ENCODE peak calls at places on chromosome 6, in seven cellular contexts. D is D721Med, J is A549, U is keratinocyte, C is WTC11, A is pancreas, K is B cell. G is an unnamed sample.

GRCh38 chr6:139917943-139918342 is 543.5 kb upstream of the CITED2 start:
- DNase-seq in K (no peak), A (no peak), U (no peak), C (no peak), D (no peak), J (no peak), G (no peak)

GRCh38 chr6:35719830-35720733 is 16.8 kb upstream of the ARMC12 start:
- DNase-seq in K (peak), J (no peak), A (no peak), D (no peak), U (no peak), C (peak), G (peak)

GRCh38 chr6:153059757-153060156 is 57.2 kb upstream of the MTRF1L start:
- DNase-seq in J (peak), U (no peak), D (no peak), C (no peak), K (no peak), A (no peak), G (no peak)

GRCh38 chr6:48419992-48420391 is 309.0 kb upstream of the PTCHD4 start:
- DNase-seq in A (no peak), U (no peak), K (no peak), C (no peak), J (no peak), D (no peak), G (no peak)

GRCh38 chr6:32664827-32665362 is 1.6 kb downstream of the HLA-DQB1 start:
- DNase-seq in K (peak), C (no peak), D (no peak), A (no peak), J (no peak), U (no peak), G (no peak)

GRCh38 chr6:113015249-113015648 is 668.1 kb downstream of the RFPL4B start:
- DNase-seq in C (no peak), J (no peak), U (no peak), K (no peak), A (no peak), D (no peak), G (no peak)

GRCh38 chr6:32057966-32058365 is 19.8 kb downstream of the CYP21A2 start:
- DNase-seq in D (no peak), C (no peak), J (no peak), A (no peak), U (no peak), K (no peak), G (no peak)

GRCh38 chr6:110414669-110415296 is 592 bp downstream of the DDO start:
- DNase-seq in A (no peak), U (no peak), K (no peak), D (no peak), C (no peak), J (no peak), G (no peak)

GRCh38 chr6:33170176-33171095 is 21.8 kb downstream of the COL11A2 start:
- DNase-seq in A (no peak), C (no peak), J (no peak), U (no peak), D (no peak), K (peak), G (peak)

GRCh38 chr6:1636971-1637871 is 27.5 kb downstream of the FOXC1 start:
- DNase-seq in J (peak), U (peak), A (no peak), D (no peak), C (no peak), K (no peak), G (no peak)

GRCh38 chr6:4928426-4928825 is 75.4 kb downstream of the RPP40 start:
- DNase-seq in K (no peak), C (no peak), J (no peak), U (no peak), A (no peak), D (no peak), G (no peak)

GRCh38 chr6:66725670-66726069 is 1018.6 kb upstream of the EYS start:
- DNase-seq in A (no peak), U (no peak), K (no peak), C (no peak), J (no peak), D (no peak), G (no peak)

GRCh38 chr6:66865771-66866170 is 1158.7 kb upstream of the EYS start:
- DNase-seq in K (no peak), A (no peak), D (no peak), J (no peak), U (no peak), C (no peak), G (no peak)

GRCh38 chr6:166573456-166574216 is 12.8 kb downstream of the RAMACL start:
- DNase-seq in U (no peak), A (no peak), J (no peak), C (no peak), K (no peak), D (no peak), G (no peak)

GRCh38 chr6:31954511-31954910 is 4.3 kb downstream of the NELFE start:
- DNase-seq in A (no peak), U (no peak), C (no peak), J (no peak), D (no peak), K (no peak), G (no peak)

GRCh38 chr6:9250852-9251251 is 815.5 kb upstream of the SLC35B3 start:
- DNase-seq in C (peak), A (peak), K (no peak), D (no peak), J (peak), U (peak), G (no peak)

GRCh38 chr6:84776392-84776791 is 12.0 kb upstream of the TBX18 start:
- DNase-seq in C (no peak), J (no peak), D (no peak), A (no peak), U (no peak), K (no peak), G (no peak)

GRCh38 chr6:14734052-14734415 is 511.8 kb upstream of the JARID2 start:
- DNase-seq in C (no peak), K (no peak), J (no peak), A (no peak), D (no peak), U (no peak), G (peak)

GRCh38 chr6:1250489-1251197 is 61.3 kb upstream of the FOXQ1 start:
- DNase-seq in D (no peak), A (no peak), K (no peak), U (no peak), J (no peak), C (no peak), G (peak)

GRCh38 chr6:2766767-2767314 is 1.6 kb downstream of the WRNIP1 start:
- DNase-seq in J (no peak), U (no peak), C (no peak), A (no peak), K (no peak), D (no peak), G (no peak)

GRCh38 chr6:108419474-108419873 is 124.6 kb downstream of the AFG1L start:
- DNase-seq in J (no peak), A (no peak), K (no peak), D (no peak), C (no peak), U (no peak), G (no peak)

GRCh38 chr6:108452725-108453195 is 108.0 kb upstream of the FOXO3 start:
- DNase-seq in C (no peak), K (no peak), D (no peak), U (no peak), A (no peak), J (no peak), G (no peak)

GRCh38 chr6:158756126-158756525 is 63.0 kb downstream of the EZR start:
- DNase-seq in J (no peak), D (no peak), U (no peak), K (no peak), A (no peak), C (no peak), G (peak)

GRCh38 chr6:126539022-126539421 is 199.1 kb downstream of the CENPW start:
- DNase-seq in C (no peak), D (no peak), A (no peak), K (no peak), J (peak), U (peak), G (no peak)

GRCh38 chr6:99591673-99592364 is 14.8 kb upstream of the PRDM13 start:
- DNase-seq in D (no peak), A (no peak), K (no peak), J (no peak), U (no peak), C (no peak), G (no peak)

GRCh38 chr6:89530982-89531381 is 98.0 kb downstream of the ANKRD6 start:
- DNase-seq in A (no peak), U (no peak), K (no peak), C (no peak), J (no peak), D (no peak), G (no peak)

GRCh38 chr6:4647414-4648365 is 128.5 kb upstream of the CDYL start:
- DNase-seq in D (no peak), C (peak), A (peak), U (no peak), J (peak), K (no peak), G (peak)

GRCh38 chr6:145539831-145540230 is 195.5 kb downstream of the EPM2A start:
- DNase-seq in J (no peak), C (no peak), A (no peak), K (no peak), D (no peak), U (no peak), G (no peak)
- TF ChIP-seq CTCF in J (no peak), C (no peak), A (no peak), K (no peak), D (no peak), U (no peak), G (no peak)

GRCh38 chr6:150600302-150601017 is 775 bp downstream of the PLEKHG1 start:
- DNase-seq in J (peak), U (peak), D (peak), C (peak), A (peak), K (peak), G (peak)
- TF ChIP-seq CTCF in J (no peak), U (peak), D (no peak), C (peak), A (no peak), K (peak), G (no peak)

GRCh38 chr6:26538572-26538902 is 371 bp downstream of the HMGN4 start:
- DNase-seq in A (no peak), J (no peak), D (no peak), U (no peak), K (no peak), C (no peak), G (no peak)

GRCh38 chr6:26545617-26546016 is 7.5 kb downstream of the HMGN4 start:
- DNase-seq in A (no peak), D (no peak), C (no peak), U (no peak), K (no peak), J (no peak), G (no peak)

GRCh38 chr6:26544473-26544872 is 6.3 kb downstream of the HMGN4 start:
- DNase-seq in U (no peak), D (no peak), A (no peak), C (no peak), K (no peak), J (no peak), G (no peak)

GRCh38 chr6:26538936-26539615 is 910 bp downstream of the HMGN4 start:
- DNase-seq in U (no peak), J (peak), A (no peak), C (no peak), D (no peak), K (no peak), G (no peak)

DNA sequence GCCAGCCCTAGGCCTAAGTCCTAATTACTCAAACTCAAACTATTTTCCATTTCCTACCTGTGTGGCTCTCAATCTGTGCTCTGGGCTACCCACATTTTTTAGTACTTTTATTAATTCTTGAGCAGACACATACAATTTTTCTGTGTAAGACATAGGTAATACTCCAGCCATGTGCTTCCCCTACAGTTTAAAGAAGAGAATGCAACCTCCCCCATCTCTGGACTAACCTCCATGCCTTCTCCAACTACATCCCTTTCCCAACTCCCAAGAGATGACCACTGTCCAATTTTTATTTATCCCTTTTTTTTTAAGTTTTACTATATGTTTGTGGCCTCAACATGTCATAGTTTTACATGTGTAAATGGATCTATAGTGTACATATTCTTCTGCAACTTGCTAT is 5.8 kb downstream of the HMGN4 start:
- DNase-seq in A (no peak), J (peak), C (no peak), K (no peak), U (no peak), D (no peak), G (no peak)
- TF ChIP-seq CTCF in A (no peak), J (no peak), C (no peak), K (peak), U (peak), D (peak), G (no peak)

GRCh38 chr6:105733556-105734162 is 330.8 kb upstream of the PREP start:
- DNase-seq in A (no peak), D (no peak), K (no peak), U (peak), J (peak), C (no peak), G (no peak)
- TF ChIP-seq CTCF in A (peak), D (peak), K (peak), U (no peak), J (peak), C (peak), G (no peak)

GRCh38 chr6:168618546-168619315 is 177.7 kb downstream of the SMOC2 start:
- DNase-seq in C (no peak), A (no peak), K (no peak), D (no peak), J (no peak), U (no peak), G (no peak)

GRCh38 chr6:168615837-168616236 is 174.9 kb downstream of the SMOC2 start:
- DNase-seq in D (no peak), K (no peak), J (no peak), U (no peak), C (no peak), A (no peak), G (no peak)

GRCh38 chr6:168619560-168620314 is 178.8 kb downstream of the SMOC2 start:
- DNase-seq in J (no peak), U (no peak), A (no peak), C (no peak), K (no peak), D (no peak), G (no peak)

GRCh38 chr6:168612586-168612985 is 171.6 kb downstream of the SMOC2 start:
- DNase-seq in U (no peak), A (no peak), J (no peak), D (no peak), C (no peak), K (no peak), G (no peak)

GRCh38 chr6:168616807-168617756 is 176.1 kb downstream of the SMOC2 start:
- DNase-seq in D (no peak), J (peak), U (no peak), A (no peak), K (no peak), C (no peak), G (no peak)
- TF ChIP-seq CTCF in D (no peak), J (no peak), U (peak), A (no peak), K (no peak), C (no peak), G (no peak)

DNA sequence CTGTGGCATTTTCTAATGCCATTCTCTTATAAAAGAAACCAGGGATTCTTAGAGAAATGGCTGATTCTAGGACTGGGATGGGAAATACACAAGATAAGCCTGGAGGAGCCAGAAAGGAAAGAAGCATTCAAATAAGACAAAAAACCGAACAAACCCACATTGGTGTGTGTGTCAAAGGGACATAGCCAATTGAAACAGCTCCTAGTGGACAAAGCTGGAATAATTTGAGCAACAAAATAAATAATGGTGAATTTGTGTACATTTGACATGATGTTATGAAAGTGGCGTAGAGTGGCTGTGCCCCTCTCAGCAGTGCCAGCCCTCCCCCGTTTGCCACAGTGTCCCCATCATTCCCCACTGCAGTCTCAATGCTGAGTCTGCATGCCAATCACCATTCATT is 55.5 kb downstream of the B3GAT2 start:
- DNase-seq in C (no peak), A (no peak), K (no peak), U (no peak), J (peak), D (no peak), G (no peak)
- TF ChIP-seq CTCF in C (no peak), A (no peak), K (peak), U (no peak), J (no peak), D (peak), G (no peak)

GRCh38 chr6:42996513-42996912 is 12.1 kb downstream of the PPP2R5D start:
- DNase-seq in A (no peak), U (no peak), J (no peak), K (no peak), D (no peak), C (no peak), G (no peak)
- TF ChIP-seq CTCF in A (no peak), U (no peak), J (no peak), K (no peak), D (no peak), C (no peak), G (no peak)

GRCh38 chr6:157220485-157220884 is 102.8 kb downstream of the TMEM242 start:
- DNase-seq in J (no peak), C (no peak), K (no peak), A (no peak), D (no peak), U (no peak), G (no peak)

GRCh38 chr6:157219201-157220200 is 103.8 kb downstream of the TMEM242 start:
- DNase-seq in A (no peak), D (no peak), J (no peak), K (no peak), U (no peak), C (no peak), G (peak)

GRCh38 chr6:157222201-157222981 is 100.9 kb downstream of the TMEM242 start:
- DNase-seq in D (no peak), A (no peak), U (no peak), K (no peak), C (no peak), J (no peak), G (no peak)

GRCh38 chr6:157221817-157222175 is 101.5 kb downstream of the TMEM242 start:
- DNase-seq in D (no peak), A (no peak), U (no peak), K (no peak), J (no peak), C (no peak), G (no peak)

GRCh38 chr6:157221049-157221816 is 102.1 kb downstream of the TMEM242 start:
- DNase-seq in C (peak), J (peak), D (peak), U (peak), A (peak), K (peak), G (peak)
- TF ChIP-seq CTCF in C (no peak), J (no peak), D (no peak), U (peak), A (no peak), K (no peak), G (no peak)